ENCODE peak calls at places on chromosomes 6 and 20, in eight cellular contexts. C, K, T, P, B, L, X and D are unnamed samples.

GRCh38 chr6:111605100-111605748 is 454 bp downstream of the TRAF3IP2 start:
- DNase-seq in C (peak; percentile 24), K (peak; percentile 75), T (peak; percentile 90), P (peak; percentile 64), B (peak; percentile 96), L (peak; percentile 72), X (peak; percentile 5), D (no peak)

GRCh38 chr6:13593720-13594119 is 19.3 kb downstream of the SIRT5 start:
- DNase-seq in C (no peak), K (no peak), T (no peak), P (no peak), B (no peak), L (no peak), X (no peak), D (peak; percentile 8)

GRCh38 chr6:45419574-45420082 is 41.9 kb upstream of the SUPT3H start:
- DNase-seq in C (peak; percentile 47), K (peak; percentile 70), T (no peak), P (peak; percentile 54), B (peak; percentile 87), L (peak; percentile 68), X (no peak), D (peak; percentile 85)

GRCh38 chr6:6614096-6614964 is 25.8 kb downstream of the LY86 start:
- DNase-seq in C (peak; percentile 74), K (peak; percentile 41), T (no peak), P (no peak), B (no peak), L (no peak), X (peak; percentile 18), D (no peak)

GRCh38 chr6:14925627-14926026 is 320.2 kb upstream of the JARID2 start:
- DNase-seq in C (no peak), K (no peak), T (no peak), P (no peak), B (no peak), L (no peak), X (no peak), D (no peak)

GRCh38 chr20:63087872-63088680 is 81.3 kb upstream of the BHLHE23 start:
- DNase-seq in C (no peak), K (peak; percentile 10), T (no peak), P (peak; percentile 92), B (peak; percentile 80), L (peak; percentile 23), X (no peak), D (peak; percentile 80)

GRCh38 chr6:40369028-40369427 is 218.1 kb downstream of the LRFN2 start:
- DNase-seq in C (no peak), K (no peak), T (no peak), P (no peak), B (no peak), L (no peak), X (no peak), D (no peak)

GRCh38 chr6:75759207-75759606 is 10.2 kb downstream of the MYO6 start:
- DNase-seq in C (no peak), K (no peak), T (no peak), P (no peak), B (no peak), L (no peak), X (no peak), D (no peak)

GRCh38 chr6:18990313-18990978 is 603.3 kb downstream of the RNF144B start:
- DNase-seq in C (no peak), K (peak; percentile 85), T (no peak), P (peak; percentile 92), B (peak; percentile 87), L (peak; percentile 91), X (no peak), D (peak; percentile 90)

GRCh38 chr6:41200901-41201783 is at the start of gene TREML2:
- DNase-seq in C (no peak), K (no peak), T (no peak), P (no peak), B (no peak), L (no peak), X (no peak), D (peak; percentile 81)

GRCh38 chr6:166940643-166941068 is 15.7 kb downstream of the RNASET2 start:
- DNase-seq in C (no peak), K (no peak), T (no peak), P (no peak), B (peak; percentile 34), L (no peak), X (no peak), D (no peak)

GRCh38 chr6:107624541-107624940 is 134.6 kb downstream of the SOBP start:
- DNase-seq in C (no peak), K (no peak), T (no peak), P (no peak), B (no peak), L (no peak), X (no peak), D (no peak)

GRCh38 chr6:45483021-45483420 is 105.3 kb upstream of the SUPT3H start:
- DNase-seq in C (no peak), K (no peak), T (peak; percentile 99), P (no peak), B (no peak), L (no peak), X (no peak), D (no peak)

GRCh38 chr6:21587925-21588811 is 5.4 kb upstream of the SOX4 start:
- DNase-seq in C (peak; percentile 27), K (peak; percentile 74), T (no peak), P (peak; percentile 95), B (peak; percentile 93), L (peak; percentile 60), X (no peak), D (no peak)

GRCh38 chr6:26299286-26300042 is 65.5 kb upstream of the BTN3A2 start:
- DNase-seq in C (no peak), K (no peak), T (no peak), P (no peak), B (no peak), L (no peak), X (no peak), D (no peak)

GRCh38 chr20:36623444-36623843 is 17.9 kb downstream of the RAB5IF start:
- DNase-seq in C (no peak), K (no peak), T (no peak), P (no peak), B (no peak), L (no peak), X (no peak), D (no peak)

GRCh38 chr6:71082033-71082620 is 125.3 kb upstream of the B3GAT2 start:
- DNase-seq in C (no peak), K (no peak), T (peak; percentile 18), P (no peak), B (no peak), L (no peak), X (no peak), D (no peak)

GRCh38 chr6:143293526-143293925 is 157.0 kb downstream of the ADAT2 start:
- DNase-seq in C (no peak), K (no peak), T (no peak), P (no peak), B (no peak), L (no peak), X (no peak), D (no peak)

GRCh38 chr20:34560141-34560523 is 1.6 kb downstream of the MAP1LC3A start:
- DNase-seq in C (no peak), K (no peak), T (no peak), P (no peak), B (no peak), L (no peak), X (no peak), D (no peak)

GRCh38 chr6:32940656-32941411 is at the start of gene HLA-DMB:
- DNase-seq in C (peak; percentile 73), K (peak; percentile 65), T (peak; percentile 13), P (peak; percentile 9), B (no peak), L (peak; percentile 72), X (no peak), D (no peak)

GRCh38 chr6:120282005-120282404 is 932.4 kb upstream of the MAN1A1 start:
- DNase-seq in C (no peak), K (no peak), T (no peak), P (no peak), B (no peak), L (no peak), X (no peak), D (no peak)

GRCh38 chr20:19808498-19808897 is 50.4 kb downstream of the RIN2 start:
- DNase-seq in C (no peak), K (no peak), T (no peak), P (no peak), B (no peak), L (no peak), X (no peak), D (no peak)